ENCODE peak calls at places on chromosomes 11 and 22, in seven cellular contexts. One of them, this sample, is unnamed. For H3K4me1, the result is how much of the 10 kb centered on the place peaks cover.

GRCh38 chr11:39807904-39808303 is 1651.5 kb downstream of the LRRC4C start:
- DNase-seq in suprapubic skin: no peak
- DNase-seq in endothelial cell of umbilical vein: no peak
- DNase-seq in spleen: no peak
- DNase-seq in K562: no peak
- DNase-seq in SK-N-SH: no peak
- DNase-seq in GM23338: no peak
- DNase-seq in this sample: no peak

GRCh38 chr11:45169310-45170072 is 23.1 kb downstream of the PRDM11 start:
- DNase-seq in suprapubic skin: no peak
- DNase-seq in endothelial cell of umbilical vein: no peak
- DNase-seq in spleen: no peak
- DNase-seq in K562: no peak
- DNase-seq in SK-N-SH: no peak
- DNase-seq in GM23338: no peak
- DNase-seq in this sample: no peak

GRCh38 chr11:36177837-36178236 is 111.4 kb downstream of the COMMD9 start:
- DNase-seq in suprapubic skin: no peak
- DNase-seq in endothelial cell of umbilical vein: no peak
- DNase-seq in spleen: no peak
- DNase-seq in K562: no peak
- DNase-seq in SK-N-SH: no peak
- DNase-seq in GM23338: no peak
- DNase-seq in this sample: no peak

GRCh38 chr22:46801331-46801811 is 38.9 kb downstream of the TBC1D22A start:
- DNase-seq in suprapubic skin: no peak
- DNase-seq in endothelial cell of umbilical vein: no peak
- DNase-seq in spleen: peak
- DNase-seq in K562: no peak
- DNase-seq in SK-N-SH: no peak
- DNase-seq in GM23338: no peak
- DNase-seq in this sample: no peak

GRCh38 chr22:20131593-20131855 is at the start of gene ZDHHC8:
- DNase-seq in suprapubic skin: no peak
- DNase-seq in endothelial cell of umbilical vein: no peak
- DNase-seq in spleen: peak
- DNase-seq in K562: peak
- DNase-seq in SK-N-SH: no peak
- DNase-seq in GM23338: no peak
- DNase-seq in this sample: peak

GRCh38 chr11:127564803-127565202 is 564.2 kb upstream of the KIRREL3 start:
- DNase-seq in suprapubic skin: no peak
- DNase-seq in endothelial cell of umbilical vein: no peak
- DNase-seq in spleen: no peak
- DNase-seq in K562: no peak
- DNase-seq in SK-N-SH: no peak
- DNase-seq in GM23338: no peak
- DNase-seq in this sample: no peak

GRCh38 chr11:78800756-78801155 is 226.1 kb upstream of the NARS2 start:
- DNase-seq in suprapubic skin: no peak
- DNase-seq in endothelial cell of umbilical vein: no peak
- DNase-seq in spleen: no peak
- DNase-seq in K562: no peak
- DNase-seq in SK-N-SH: no peak
- DNase-seq in GM23338: no peak
- DNase-seq in this sample: no peak

GRCh38 chr11:85076535-85077330 is 550.4 kb downstream of the DLG2 start:
- DNase-seq in suprapubic skin: no peak
- DNase-seq in endothelial cell of umbilical vein: no peak
- DNase-seq in spleen: no peak
- DNase-seq in K562: no peak
- DNase-seq in SK-N-SH: no peak
- DNase-seq in GM23338: no peak
- DNase-seq in this sample: no peak

GRCh38 chr11:285021-285893 is 3.7 kb upstream of the PGGHG start:
- DNase-seq in suprapubic skin: no peak
- DNase-seq in endothelial cell of umbilical vein: no peak
- DNase-seq in spleen: peak
- DNase-seq in K562: no peak
- DNase-seq in SK-N-SH: peak
- DNase-seq in GM23338: no peak
- DNase-seq in this sample: no peak

GRCh38 chr11:65129649-65130441 is 4.5 kb downstream of the SYVN1 start:
- DNase-seq in suprapubic skin: peak
- DNase-seq in endothelial cell of umbilical vein: no peak
- DNase-seq in spleen: peak
- DNase-seq in K562: no peak
- DNase-seq in SK-N-SH: no peak
- DNase-seq in GM23338: peak
- DNase-seq in this sample: no peak

GRCh38 chr11:1714908-1715885 is 18.2 kb downstream of the KRTAP5-6 start:
- DNase-seq in suprapubic skin: no peak
- DNase-seq in endothelial cell of umbilical vein: no peak
- DNase-seq in spleen: no peak
- DNase-seq in K562: no peak
- DNase-seq in SK-N-SH: no peak
- DNase-seq in GM23338: no peak
- DNase-seq in this sample: no peak

GRCh38 chr11:132142554-132142953 is 772.1 kb downstream of the NTM start:
- DNase-seq in suprapubic skin: no peak
- DNase-seq in endothelial cell of umbilical vein: no peak
- DNase-seq in spleen: no peak
- DNase-seq in K562: no peak
- DNase-seq in SK-N-SH: no peak
- DNase-seq in GM23338: no peak
- DNase-seq in this sample: no peak

GRCh38 chr11:3003396-3004231 is 11.5 kb upstream of the NAP1L4 start:
- DNase-seq in suprapubic skin: peak
- DNase-seq in endothelial cell of umbilical vein: no peak
- DNase-seq in spleen: no peak
- DNase-seq in K562: no peak
- DNase-seq in SK-N-SH: no peak
- DNase-seq in GM23338: no peak
- DNase-seq in this sample: no peak

GRCh38 chr11:88312665-88313064 is 24.9 kb downstream of the CTSC start:
- DNase-seq in suprapubic skin: no peak
- DNase-seq in endothelial cell of umbilical vein: no peak
- DNase-seq in spleen: no peak
- DNase-seq in K562: no peak
- DNase-seq in SK-N-SH: no peak
- DNase-seq in GM23338: no peak
- DNase-seq in this sample: no peak

GRCh38 chr11:45145083-45145420 is 1.4 kb upstream of the PRDM11 start:
- DNase-seq in suprapubic skin: no peak
- DNase-seq in endothelial cell of umbilical vein: no peak
- DNase-seq in spleen: no peak
- DNase-seq in K562: no peak
- DNase-seq in SK-N-SH: no peak
- DNase-seq in GM23338: no peak
- DNase-seq in this sample: no peak

GRCh38 chr22:22935546-22936157 is 48.0 kb downstream of the IGLL5 start:
- DNase-seq in suprapubic skin: no peak
- DNase-seq in endothelial cell of umbilical vein: no peak
- DNase-seq in spleen: peak
- DNase-seq in K562: peak
- DNase-seq in SK-N-SH: no peak
- DNase-seq in GM23338: peak
- DNase-seq in this sample: peak

GRCh38 chr11:31865606-31866300 is 54.6 kb upstream of the PAX6 start:
- DNase-seq in suprapubic skin: no peak
- DNase-seq in endothelial cell of umbilical vein: no peak
- DNase-seq in spleen: no peak
- DNase-seq in K562: no peak
- DNase-seq in SK-N-SH: no peak
- DNase-seq in GM23338: no peak
- DNase-seq in this sample: no peak

GRCh38 chr22:35258144-35258988 is 1.1 kb downstream of the HMGXB4 start:
- DNase-seq in suprapubic skin: no peak
- DNase-seq in endothelial cell of umbilical vein: peak
- DNase-seq in spleen: no peak
- DNase-seq in K562: peak
- DNase-seq in SK-N-SH: peak
- DNase-seq in GM23338: peak
- DNase-seq in this sample: peak

GRCh38 chr11:92986585-92986984 is 17.1 kb downstream of the MTNR1B start:
- DNase-seq in suprapubic skin: no peak
- DNase-seq in endothelial cell of umbilical vein: no peak
- DNase-seq in spleen: no peak
- DNase-seq in K562: no peak
- DNase-seq in SK-N-SH: no peak
- DNase-seq in GM23338: no peak
- DNase-seq in this sample: no peak

GRCh38 chr22:27022256-27022655 is 364.9 kb downstream of the MIAT start:
- DNase-seq in suprapubic skin: no peak
- DNase-seq in endothelial cell of umbilical vein: no peak
- DNase-seq in spleen: no peak
- DNase-seq in K562: no peak
- DNase-seq in SK-N-SH: no peak
- DNase-seq in GM23338: no peak
- DNase-seq in this sample: no peak

GRCh38 chr11:34997872-34998548 is 81.6 kb downstream of the PDHX start:
- DNase-seq in suprapubic skin: no peak
- DNase-seq in endothelial cell of umbilical vein: peak
- DNase-seq in spleen: no peak
- DNase-seq in K562: no peak
- DNase-seq in SK-N-SH: peak
- DNase-seq in GM23338: no peak
- DNase-seq in this sample: no peak

GRCh38 chr11:121965330-121965729 is 150.7 kb downstream of the BLID start:
- DNase-seq in suprapubic skin: no peak
- DNase-seq in endothelial cell of umbilical vein: peak
- DNase-seq in spleen: no peak
- DNase-seq in K562: no peak
- DNase-seq in SK-N-SH: no peak
- DNase-seq in GM23338: no peak
- DNase-seq in this sample: no peak

GRCh38 chr11:45646275-45646970 is 19.0 kb downstream of the CHST1 start:
- DNase-seq in suprapubic skin: no peak
- DNase-seq in endothelial cell of umbilical vein: peak
- DNase-seq in spleen: peak
- DNase-seq in K562: peak
- DNase-seq in SK-N-SH: peak
- DNase-seq in GM23338: peak
- DNase-seq in this sample: no peak

GRCh38 chr11:75492181-75492820 is 33.4 kb downstream of the GDPD5 start:
- DNase-seq in suprapubic skin: no peak
- DNase-seq in endothelial cell of umbilical vein: peak
- DNase-seq in spleen: peak
- DNase-seq in K562: peak
- DNase-seq in SK-N-SH: no peak
- DNase-seq in GM23338: peak
- DNase-seq in this sample: peak

DNA sequence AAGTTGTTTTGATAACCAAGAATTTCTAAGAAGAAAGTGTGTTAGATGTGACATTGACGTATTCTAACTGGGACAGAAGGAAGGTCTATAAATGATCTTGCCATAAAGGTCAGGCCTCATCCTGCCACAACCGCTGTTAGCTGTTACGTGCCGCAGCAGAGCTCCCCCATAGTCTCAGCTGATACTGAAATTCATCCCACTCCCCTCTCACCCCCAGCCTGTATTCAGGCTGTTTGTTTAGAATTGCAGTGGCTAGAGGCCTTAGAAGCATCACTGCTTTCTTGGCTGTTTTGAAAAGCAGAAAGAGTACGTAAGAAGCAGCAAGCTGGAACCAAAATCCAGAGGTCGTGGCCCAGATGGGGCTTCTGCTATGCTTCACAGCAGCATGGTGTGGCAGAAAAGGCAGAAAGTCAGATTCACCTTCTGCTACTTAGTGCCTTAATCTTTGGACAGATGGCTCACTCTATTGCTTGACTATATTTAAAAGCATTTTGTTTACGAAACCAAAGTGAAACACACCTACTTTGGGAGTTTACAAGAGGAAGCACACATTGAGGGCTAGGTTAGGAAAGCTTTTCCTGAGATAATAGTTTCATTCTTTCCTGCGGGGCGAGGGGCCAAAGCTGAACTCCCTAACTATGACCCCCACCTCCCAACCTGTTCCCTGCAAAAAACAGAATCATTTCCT is 950 bp upstream of the LAYN start:
- DNase-seq in suprapubic skin: no peak
- DNase-seq in endothelial cell of umbilical vein: no peak
- DNase-seq in spleen: no peak
- DNase-seq in K562: no peak
- DNase-seq in SK-N-SH: no peak
- DNase-seq in GM23338: no peak
- DNase-seq in this sample: no peak
- H3K4me3 ChIP-seq in suprapubic skin: peak
- H3K4me3 ChIP-seq in endothelial cell of umbilical vein: no peak
- H3K4me3 ChIP-seq in spleen: peak
- H3K4me3 ChIP-seq in K562: no peak
- H3K4me3 ChIP-seq in SK-N-SH: peak
- H3K4me3 ChIP-seq in GM23338: peak
- H3K4me3 ChIP-seq in this sample: peak

DNA sequence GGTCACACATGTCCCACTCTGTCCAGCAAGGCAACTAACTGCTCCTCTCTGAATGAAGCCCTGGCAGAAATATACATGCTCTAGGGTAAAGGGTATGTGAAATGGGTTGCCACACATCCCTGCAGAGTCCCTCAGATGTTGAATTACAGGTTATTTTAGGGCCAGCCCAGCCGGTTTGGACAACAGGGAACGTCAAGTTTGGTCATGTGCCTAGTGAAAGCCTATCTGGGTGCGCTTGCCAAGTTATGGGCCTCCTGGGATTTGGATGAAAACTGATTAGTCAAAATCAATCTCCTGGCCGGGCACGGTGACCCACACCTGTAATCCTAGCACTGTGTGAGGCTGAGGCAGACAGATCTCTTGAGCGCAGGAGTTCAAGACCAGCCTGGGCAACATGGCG is 10.4 kb downstream of the AP1B1 start:
- DNase-seq in suprapubic skin: no peak
- DNase-seq in endothelial cell of umbilical vein: no peak
- DNase-seq in spleen: no peak
- DNase-seq in K562: no peak
- DNase-seq in SK-N-SH: no peak
- DNase-seq in GM23338: no peak
- DNase-seq in this sample: no peak
- TF ChIP-seq POLR2AphosphoS5 in suprapubic skin: no peak
- TF ChIP-seq POLR2AphosphoS5 in endothelial cell of umbilical vein: no peak
- TF ChIP-seq POLR2AphosphoS5 in spleen: no peak
- TF ChIP-seq POLR2AphosphoS5 in K562: no peak
- TF ChIP-seq POLR2AphosphoS5 in SK-N-SH: no peak
- TF ChIP-seq POLR2AphosphoS5 in GM23338: no peak
- TF ChIP-seq POLR2AphosphoS5 in this sample: no peak

DNA sequence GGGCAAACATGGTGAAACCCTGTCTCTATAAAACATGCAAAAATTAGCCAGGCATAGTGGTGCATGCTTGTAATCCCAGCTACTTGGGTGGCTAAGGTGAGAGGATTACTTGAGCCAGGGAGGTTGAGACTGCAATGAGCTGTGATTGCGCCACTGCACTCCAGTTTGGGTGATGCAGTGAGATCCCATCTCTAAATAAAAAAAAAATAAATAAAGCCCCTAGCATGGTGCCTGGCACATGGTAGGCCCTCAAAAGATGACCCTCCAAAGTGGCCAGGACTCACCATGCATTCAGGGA is 74.6 kb downstream of the PTPRJ start:
- DNase-seq in suprapubic skin: no peak
- DNase-seq in endothelial cell of umbilical vein: no peak
- DNase-seq in spleen: no peak
- DNase-seq in K562: no peak
- DNase-seq in SK-N-SH: no peak
- DNase-seq in GM23338: no peak
- DNase-seq in this sample: no peak
- H3K4me1 ChIP-seq in suprapubic skin: under half
- H3K4me1 ChIP-seq in endothelial cell of umbilical vein: under half
- H3K4me1 ChIP-seq in spleen: half or more
- H3K4me1 ChIP-seq in K562: under half
- H3K4me1 ChIP-seq in SK-N-SH: under half
- H3K4me1 ChIP-seq in GM23338: under half
- H3K4me1 ChIP-seq in this sample: under half

GRCh38 chr11:23765862-23766261 is 731.0 kb upstream of the LUZP2 start:
- DNase-seq in suprapubic skin: no peak
- DNase-seq in endothelial cell of umbilical vein: no peak
- DNase-seq in spleen: no peak
- DNase-seq in K562: no peak
- DNase-seq in SK-N-SH: no peak
- DNase-seq in GM23338: no peak
- DNase-seq in this sample: no peak
- H3K4me3 ChIP-seq in suprapubic skin: no peak
- H3K4me3 ChIP-seq in endothelial cell of umbilical vein: no peak
- H3K4me3 ChIP-seq in spleen: no peak
- H3K4me3 ChIP-seq in K562: no peak
- H3K4me3 ChIP-seq in SK-N-SH: no peak
- H3K4me3 ChIP-seq in GM23338: no peak
- H3K4me3 ChIP-seq in this sample: no peak

This sample was measured in transverse colon.